ENCODE peak calls at places on chromosomes 11 and 22, in eight cellular contexts. Q is activated naive CD8-positive, alpha-beta T cell treated with anti-CD3 and anti-CD28 coated beads, Interleukin-2, amount 10 ng/mL, durations not matched to agents 7 days and 5 days; C is naive thymus-derived CD4-positive, alpha-beta T cell; Y is mucosa of descending colon; V is naive thymus-derived CD8-positive, alpha-beta T cell; N is central memory CD8-positive, alpha-beta T cell; D is left lobe of liver; O is foreskin keratinocyte. G is an unnamed sample.

GRCh38 chr11:118842369-118842768 is 41.3 kb upstream of the CXCR5 start:
- ATAC-seq in V (no peak), Q (no peak), D (no peak), C (no peak), N (no peak), Y (no peak), O (no peak), G (no peak)

GRCh38 chr11:122741613-122742012 is 86.1 kb downstream of the UBASH3B start:
- ATAC-seq in Y (peak; percentile 37), V (no peak), N (no peak), C (no peak), Q (no peak), D (peak; percentile 69), O (no peak), G (no peak)

GRCh38 chr11:9574806-9575530 is 1.5 kb downstream of the WEE1 start:
- ATAC-seq in C (no peak), O (peak; percentile 21), Y (peak; percentile 44), V (no peak), Q (no peak), N (no peak), D (peak; percentile 51), G (no peak)

GRCh38 chr11:128505449-128506058 is 81.8 kb downstream of the ETS1 start:
- ATAC-seq in Y (no peak), O (no peak), V (no peak), N (no peak), D (no peak), C (no peak), Q (no peak), G (no peak)

GRCh38 chr11:31369348-31370329 is at the start of the genes DCDC1 and DNAJC24:
- ATAC-seq in D (peak; percentile 100), N (peak; percentile 97), C (peak; percentile 99), Y (peak; percentile 100), O (peak; percentile 99), V (peak; percentile 92), Q (peak; percentile 97), G (peak; percentile 99)

GRCh38 chr11:75430692-75431532 is 2.1 kb downstream of the KLHL35 start:
- ATAC-seq in N (no peak), Q (no peak), V (peak; percentile 7), O (no peak), C (peak; percentile 11), D (no peak), Y (no peak), G (peak; percentile 49)

GRCh38 chr22:50242406-50242949 is 2.3 kb downstream of the TUBGCP6 start:
- ATAC-seq in V (no peak), Q (no peak), D (no peak), C (no peak), Y (no peak), N (no peak), O (no peak), G (no peak)

GRCh38 chr11:1854949-1855885 is 2.3 kb downstream of the LSP1 start:
- ATAC-seq in D (no peak), N (no peak), Y (no peak), C (no peak), O (no peak), V (no peak), Q (no peak), G (peak; percentile 51)

GRCh38 chr11:69280451-69280850 is 13.5 kb upstream of the MYEOV start:
- ATAC-seq in C (no peak), V (no peak), Q (no peak), Y (no peak), O (peak; percentile 84), N (no peak), D (no peak), G (no peak)

GRCh38 chr11:14454861-14455632 is 44.6 kb downstream of the COPB1 start:
- ATAC-seq in Q (peak; percentile 33), D (peak; percentile 72), N (peak; percentile 24), O (no peak), V (peak; percentile 33), C (peak; percentile 67), Y (peak; percentile 58), G (no peak)

GRCh38 chr22:39277135-39277607 is 32.4 kb upstream of the PDGFB start:
- ATAC-seq in D (no peak), Q (no peak), N (no peak), Y (no peak), C (peak; percentile 52), V (no peak), O (no peak), G (no peak)

GRCh38 chr11:126385991-126386728 is 30.7 kb downstream of the ST3GAL4 start:
- ATAC-seq in N (no peak), Y (no peak), C (peak; percentile 30), V (no peak), Q (no peak), O (no peak), D (peak; percentile 54), G (no peak)

G was measured in stimulated activated memory B cell treated with anti-CD40 and anti-IgM and Interleukin-4, amounts not matched to agents 10 μg/mL and 1 μg/mL and 100 μg/mL, for 72 hours.